ENCODE peak calls at places on chromosome 14, in five cellular contexts. I is osteocyte; G is mucosa of descending colon; Q is A549; V is CD4-positive, alpha-beta T cell. Z is an unnamed sample.

GRCh38 chr14:104979758-104980591 is 1.8 kb upstream of the AHNAK2 start:
- DNase-seq in G (peak), I (peak), V (no peak), Q (no peak), Z (peak)

GRCh38 chr14:68015356-68016242 is 196.0 kb downstream of the RAD51B start:
- DNase-seq in Q (no peak), V (no peak), I (no peak), G (no peak), Z (peak)

GRCh38 chr14:72907886-72908285 is 14.0 kb upstream of the DPF3 start:
- DNase-seq in I (no peak), V (no peak), Q (no peak), G (no peak), Z (no peak)

GRCh38 chr14:95155044-95155443 is 2.3 kb downstream of the DICER1 start:
- DNase-seq in Q (no peak), G (no peak), I (no peak), V (no peak), Z (no peak)

GRCh38 chr14:94423465-94424056 is 29.0 kb downstream of the SERPINA11 start:
- DNase-seq in I (no peak), G (peak), Q (peak), V (no peak), Z (no peak)

GRCh38 chr14:78705989-78706388 is 535.8 kb downstream of the NRXN3 start:
- DNase-seq in G (no peak), V (no peak), I (no peak), Q (no peak), Z (no peak)

GRCh38 chr14:65985976-65986375 is 500.2 kb upstream of the CCDC196 start:
- DNase-seq in Q (no peak), I (no peak), G (no peak), V (no peak), Z (no peak)

GRCh38 chr14:102043251-102044025 is 43.4 kb downstream of the HSP90AA1 start:
- DNase-seq in V (no peak), I (no peak), Q (no peak), G (no peak), Z (no peak)

GRCh38 chr14:68786491-68787234 is 6.2 kb downstream of the ZFP36L1 start:
- DNase-seq in I (no peak), V (no peak), Q (peak), G (no peak), Z (no peak)

GRCh38 chr14:68466491-68466977 is 326.3 kb downstream of the ZFP36L1 start:
- DNase-seq in G (no peak), V (no peak), I (no peak), Q (peak), Z (no peak)

GRCh38 chr14:91316761-91317160 is 72.3 kb upstream of the GPR68 start:
- DNase-seq in V (no peak), G (no peak), I (no peak), Q (no peak), Z (no peak)

GRCh38 chr14:91313154-91313850 is 68.8 kb upstream of the GPR68 start:
- DNase-seq in G (no peak), I (no peak), Q (no peak), V (no peak), Z (no peak)

GRCh38 chr14:91317381-91318313 is 73.1 kb upstream of the GPR68 start:
- DNase-seq in G (peak), I (no peak), V (peak), Q (no peak), Z (peak)

GRCh38 chr14:91313852-91314251 is 69.3 kb upstream of the GPR68 start:
- DNase-seq in Q (no peak), V (no peak), I (no peak), G (no peak), Z (no peak)

DNA sequence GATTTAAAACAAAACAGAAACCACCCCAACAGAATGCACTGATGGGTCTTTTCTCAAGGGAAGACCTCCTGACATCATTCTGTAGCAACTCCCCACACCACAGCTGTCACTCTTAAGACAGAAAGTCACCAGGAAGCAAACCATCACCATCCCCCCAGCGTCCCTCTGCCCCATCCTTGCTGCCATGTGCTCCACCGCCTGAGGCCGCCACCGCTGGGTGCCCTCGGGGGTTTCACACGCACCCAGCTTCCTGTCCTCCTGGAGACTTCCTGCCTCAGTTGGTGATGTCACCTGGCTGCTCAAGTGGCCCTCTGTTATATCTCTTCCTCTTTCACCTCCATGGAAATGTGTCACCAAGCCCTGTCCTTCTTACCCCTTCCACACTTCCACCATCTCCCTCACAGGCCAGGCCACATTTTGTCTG is 71.4 kb upstream of the GPR68 start:
- DNase-seq in I (no peak), V (peak), G (peak), Q (no peak), Z (no peak)
- TF ChIP-seq CTCF in I (no peak), V (peak), G (no peak), Q (no peak), Z (no peak)

DNA sequence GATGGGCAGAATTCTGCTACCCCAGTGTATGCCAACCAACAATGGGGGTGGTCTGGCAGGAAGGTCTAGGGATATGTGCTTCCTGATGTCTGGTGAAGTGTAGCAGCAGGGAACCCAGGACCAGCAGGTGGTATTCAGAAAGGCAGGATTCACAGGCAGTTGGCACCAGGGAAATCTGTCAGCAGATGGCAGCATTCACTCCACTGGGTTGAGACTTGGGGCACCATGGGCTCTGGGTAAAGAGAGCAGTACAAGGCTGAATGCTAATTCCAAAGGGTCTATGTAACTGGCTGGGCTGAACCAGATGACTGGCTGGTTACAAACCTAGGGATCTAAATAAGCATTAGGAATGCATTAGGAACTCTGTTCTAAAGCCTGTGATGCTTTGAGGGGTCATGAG is 466.9 kb upstream of the STXBP6 start:
- DNase-seq in V (no peak), I (no peak), G (no peak), Q (no peak), Z (no peak)
- TF ChIP-seq CTCF in V (no peak), I (no peak), G (no peak), Q (no peak), Z (peak)

GRCh38 chr14:48304729-48305128 is 629.3 kb upstream of the MDGA2 start:
- DNase-seq in G (no peak), V (no peak), Q (no peak), I (no peak), Z (no peak)
- TF ChIP-seq CTCF in G (no peak), V (no peak), Q (no peak), I (no peak), Z (no peak)

GRCh38 chr14:39367387-39367751 is 64.9 kb downstream of the FBXO33 start:
- DNase-seq in I (no peak), Q (no peak), V (no peak), G (no peak), Z (no peak)

GRCh38 chr14:39366460-39367386 is 65.5 kb downstream of the FBXO33 start:
- DNase-seq in V (no peak), Q (no peak), G (no peak), I (no peak), Z (no peak)

GRCh38 chr14:39369029-39369428 is 63.2 kb downstream of the FBXO33 start:
- DNase-seq in I (no peak), V (no peak), G (no peak), Q (no peak), Z (no peak)

GRCh38 chr14:39370415-39370814 is 61.8 kb downstream of the FBXO33 start:
- DNase-seq in Q (no peak), I (no peak), G (no peak), V (no peak), Z (no peak)

GRCh38 chr14:39368261-39368959 is 63.8 kb downstream of the FBXO33 start:
- DNase-seq in V (no peak), I (no peak), Q (peak), G (no peak), Z (peak)
- TF ChIP-seq CTCF in V (no peak), I (peak), Q (peak), G (no peak), Z (peak)

DNA sequence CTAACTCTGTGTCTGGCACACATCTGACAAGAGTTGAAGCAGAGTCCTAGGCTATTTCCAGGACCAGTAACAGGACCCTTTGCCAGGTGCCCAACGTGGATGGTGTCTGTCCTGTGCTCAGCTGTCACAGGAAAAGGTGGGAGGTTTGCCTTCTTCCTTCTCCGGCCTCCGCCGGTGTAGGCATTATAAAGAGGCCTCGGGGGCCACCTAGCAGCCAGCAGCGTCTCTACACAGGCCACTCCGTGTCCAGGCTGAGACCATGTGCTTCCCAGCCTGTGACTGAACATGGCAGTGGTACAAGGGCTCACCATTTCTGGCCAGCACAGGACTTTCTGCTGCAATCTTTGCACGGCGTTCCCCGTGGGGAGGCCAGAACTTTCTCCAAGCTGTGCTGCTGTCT is 60.7 kb upstream of the GPATCH2L start:
- DNase-seq in I (no peak), G (no peak), V (no peak), Q (no peak), Z (no peak)
- TF ChIP-seq CTCF in I (no peak), G (no peak), V (no peak), Q (no peak), Z (no peak)

GRCh38 chr14:64293976-64294671 is at the start of gene ESR2:
- DNase-seq in G (peak), I (peak), Q (peak), V (no peak), Z (no peak)
- TF ChIP-seq CTCF in G (no peak), I (peak), Q (no peak), V (no peak), Z (no peak)

GRCh38 chr14:36254020-36254614 is 66.3 kb downstream of the MBIP start:
- DNase-seq in Q (no peak), V (no peak), I (no peak), G (no peak), Z (no peak)
- TF ChIP-seq CTCF in Q (no peak), V (no peak), I (peak), G (no peak), Z (no peak)

DNA sequence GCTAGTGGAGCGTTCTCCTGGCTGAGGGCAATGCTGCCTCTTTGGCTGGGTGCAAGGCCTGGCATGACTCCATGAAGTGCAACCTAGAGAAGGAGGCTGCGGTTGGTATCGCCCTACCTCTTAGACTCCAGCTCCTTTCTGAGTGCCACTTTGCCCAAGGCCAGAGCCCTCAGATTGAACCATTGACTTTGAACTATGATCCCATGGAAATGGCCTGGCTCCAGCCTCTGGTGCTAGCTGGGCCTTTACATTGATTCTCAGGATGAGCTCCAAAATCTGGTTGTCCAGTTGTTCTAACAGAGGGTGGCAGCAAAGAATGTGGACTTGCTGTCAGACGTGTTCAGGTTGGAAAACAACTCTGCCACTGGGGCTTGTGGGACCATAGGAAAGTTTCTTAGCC is 16.1 kb upstream of the SMOC1 start:
- DNase-seq in Q (no peak), V (no peak), I (peak), G (no peak), Z (no peak)
- TF ChIP-seq CTCF in Q (no peak), V (no peak), I (no peak), G (no peak), Z (no peak)